ENCODE peak calls at places on chromosome 22, in four cellular contexts. H is spleen, I is fibroblast of the aortic adventitia, G is AG09309. C is an unnamed sample.

GRCh38 chr22:41966607-41967240 is 2.5 kb upstream of the SEPTIN3 start:
- DNase-seq in I (peak; percentile 86), G (peak; percentile 86), H (no peak), C (peak; percentile 71)

GRCh38 chr22:47337161-47337621 is 574.7 kb downstream of the TBC1D22A start:
- DNase-seq in I (peak; percentile 34), G (peak; percentile 56), H (no peak), C (no peak)

GRCh38 chr22:22410121-22410520 is 98.4 kb downstream of the ZNF280B start:
- DNase-seq in G (no peak), H (peak; percentile 92), I (no peak), C (peak; percentile 57)

GRCh38 chr22:46081036-46081830 is 69.1 kb upstream of the PPARA start:
- DNase-seq in H (peak; percentile 70), I (peak; percentile 43), G (no peak), C (no peak)

GRCh38 chr22:21624120-21624879 is 5.5 kb downstream of the YDJC start:
- DNase-seq in G (no peak), I (peak; percentile 37), H (no peak), C (no peak)

GRCh38 chr22:43652845-43653244 is 159.3 kb downstream of the EFCAB6 start:
- DNase-seq in I (no peak), G (no peak), H (no peak), C (no peak)

GRCh38 chr22:43393132-43393844 is 18.5 kb upstream of the MPPED1 start:
- DNase-seq in G (no peak), I (no peak), H (no peak), C (no peak)

GRCh38 chr22:39135092-39135896 is 17.2 kb downstream of the CBX7 start:
- DNase-seq in I (no peak), H (peak; percentile 81), G (no peak), C (no peak)

GRCh38 chr22:47294222-47294532 is 531.7 kb downstream of the TBC1D22A start:
- DNase-seq in G (peak; percentile 28), H (no peak), I (peak; percentile 75), C (peak; percentile 33)

GRCh38 chr22:26589367-26589844 is 526 bp downstream of the TPST2 start:
- DNase-seq in I (no peak), H (peak; percentile 91), G (no peak), C (no peak)

GRCh38 chr22:32695451-32695891 is 106.0 kb upstream of the TIMP3 start:
- DNase-seq in G (no peak), I (peak; percentile 66), H (no peak), C (no peak)

GRCh38 chr22:46918197-46918596 is 155.7 kb downstream of the TBC1D22A start:
- DNase-seq in H (no peak), G (no peak), I (no peak), C (no peak)

GRCh38 chr22:47301820-47302475 is 539.5 kb downstream of the TBC1D22A start:
- DNase-seq in G (no peak), I (no peak), H (no peak), C (no peak)

GRCh38 chr22:27999876-28000275 is 80.8 kb upstream of the PITPNB start:
- DNase-seq in I (no peak), G (no peak), H (peak; percentile 2), C (no peak)

GRCh38 chr22:50604623-50605348 is 4.2 kb downstream of the MAPK8IP2 start:
- DNase-seq in H (peak; percentile 65), I (no peak), G (no peak), C (no peak)

GRCh38 chr22:17777005-17777716 is 2.9 kb upstream of the BID start:
- DNase-seq in I (no peak), G (no peak), H (peak; percentile 93), C (peak; percentile 89)

GRCh38 chr22:17434856-17435255 is 65.6 kb downstream of the CECR2 start:
- DNase-seq in H (no peak), G (no peak), I (no peak), C (no peak)

GRCh38 chr22:42970029-42970428 is 44.9 kb downstream of the PACSIN2 start:
- DNase-seq in H (no peak), G (no peak), I (no peak), C (no peak)

GRCh38 chr22:33493476-33494205 is 426.6 kb downstream of the LARGE1 start:
- DNase-seq in G (no peak), I (no peak), H (no peak), C (no peak)

GRCh38 chr22:38843716-38844660 is at the start of gene NPTXR:
- DNase-seq in I (no peak), H (no peak), G (no peak), C (no peak)

GRCh38 chr22:42700355-42700754 is 20.3 kb downstream of the A4GALT start:
- DNase-seq in H (no peak), I (no peak), G (no peak), C (no peak)

GRCh38 chr22:25085930-25086901 is 113.4 kb upstream of the CRYBB3 start:
- DNase-seq in G (no peak), H (no peak), I (peak; percentile 18), C (no peak)

GRCh38 chr22:44112191-44112590 is 68.5 kb upstream of the PARVG start:
- DNase-seq in I (no peak), H (peak; percentile 41), G (no peak), C (no peak)

GRCh38 chr22:46150615-46151423 is 493 bp downstream of the PPARA start:
- DNase-seq in G (no peak), H (peak; percentile 90), I (no peak), C (no peak)

GRCh38 chr22:45305456-45306065 is 4.2 kb upstream of the FAM118A start:
- DNase-seq in G (no peak), H (no peak), I (no peak), C (no peak)

GRCh38 chr22:27975381-27976013 is 56.4 kb upstream of the PITPNB start:
- DNase-seq in H (no peak), G (no peak), I (no peak), C (no peak)

GRCh38 chr22:33065230-33065629 is 7.0 kb upstream of the SYN3 start:
- DNase-seq in H (no peak), I (no peak), G (no peak), C (no peak)

DNA sequence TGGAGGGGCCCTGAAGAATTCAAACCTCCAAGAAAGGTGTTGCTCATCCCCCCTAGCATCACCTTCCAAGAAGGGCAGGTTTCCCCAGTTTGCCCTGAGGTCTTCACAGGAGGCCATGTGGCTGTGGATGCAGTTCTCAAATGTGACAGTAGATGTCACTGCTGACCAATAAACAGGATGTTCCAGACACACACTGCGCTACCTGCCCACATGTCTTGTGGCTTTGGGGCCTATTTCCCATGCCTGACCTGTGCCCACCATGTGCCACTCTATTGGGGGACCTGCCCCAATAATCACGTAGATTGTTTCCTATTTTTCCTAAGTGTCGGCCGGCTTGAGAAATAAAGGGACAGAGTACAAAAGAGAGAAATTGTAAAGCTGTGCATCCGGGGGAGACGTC is 4.5 kb downstream of the GSTT2 start:
- DNase-seq in H (no peak), I (peak; percentile 53), G (no peak), C (no peak)
- TF ChIP-seq CTCF in H (peak; percentile 72), I (peak; percentile 76), G (no peak), C (no peak)

GRCh38 chr22:48647606-48648515 is 1179.8 kb downstream of the BRD1 start:
- DNase-seq in I (no peak), H (no peak), G (no peak), C (no peak)
- TF ChIP-seq CTCF in I (no peak), H (no peak), G (no peak), C (no peak)

GRCh38 chr22:48734359-48734758 is 1093.3 kb downstream of the BRD1 start:
- DNase-seq in I (no peak), H (peak; percentile 22), G (no peak), C (peak; percentile 16)
- TF ChIP-seq CTCF in I (no peak), H (no peak), G (no peak), C (no peak)

DNA sequence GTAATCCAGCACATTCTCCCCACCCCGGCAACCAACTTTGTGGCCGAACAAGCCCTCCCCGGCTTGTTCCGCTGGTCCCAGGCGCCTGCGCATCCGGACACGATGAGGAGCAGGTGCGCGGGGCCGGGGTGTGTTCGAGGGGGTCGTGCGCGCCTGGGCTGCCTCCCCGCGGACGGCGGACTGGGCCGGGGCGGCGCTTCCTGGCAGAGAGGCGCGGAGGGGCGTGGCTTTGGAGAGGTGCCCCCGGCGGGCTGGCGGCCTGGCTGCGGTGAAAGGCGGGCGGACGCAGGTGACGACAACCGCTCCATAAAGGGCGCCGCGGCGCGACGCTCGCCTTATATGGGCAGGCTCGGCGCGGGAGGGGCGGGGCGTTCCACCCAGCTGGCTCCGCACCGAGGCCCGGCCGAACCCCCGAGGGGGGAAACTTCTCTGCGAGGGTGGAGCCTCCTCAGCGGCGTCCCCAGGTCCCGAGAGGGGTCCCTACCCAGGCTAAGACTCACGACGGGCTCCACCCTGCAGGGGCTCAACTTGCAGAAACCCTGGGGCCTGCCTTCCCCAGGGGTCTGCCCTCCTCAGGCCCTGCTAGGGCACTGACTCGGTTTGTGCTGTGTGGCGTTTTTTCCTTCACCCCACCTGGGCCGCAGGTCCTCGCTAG is 26.4 kb downstream of the TXN2 start:
- DNase-seq in I (peak; percentile 72), G (no peak), H (peak; percentile 100), C (peak; percentile 76)
- TF ChIP-seq CTCF in I (no peak), G (no peak), H (peak; percentile 66), C (no peak)

DNA sequence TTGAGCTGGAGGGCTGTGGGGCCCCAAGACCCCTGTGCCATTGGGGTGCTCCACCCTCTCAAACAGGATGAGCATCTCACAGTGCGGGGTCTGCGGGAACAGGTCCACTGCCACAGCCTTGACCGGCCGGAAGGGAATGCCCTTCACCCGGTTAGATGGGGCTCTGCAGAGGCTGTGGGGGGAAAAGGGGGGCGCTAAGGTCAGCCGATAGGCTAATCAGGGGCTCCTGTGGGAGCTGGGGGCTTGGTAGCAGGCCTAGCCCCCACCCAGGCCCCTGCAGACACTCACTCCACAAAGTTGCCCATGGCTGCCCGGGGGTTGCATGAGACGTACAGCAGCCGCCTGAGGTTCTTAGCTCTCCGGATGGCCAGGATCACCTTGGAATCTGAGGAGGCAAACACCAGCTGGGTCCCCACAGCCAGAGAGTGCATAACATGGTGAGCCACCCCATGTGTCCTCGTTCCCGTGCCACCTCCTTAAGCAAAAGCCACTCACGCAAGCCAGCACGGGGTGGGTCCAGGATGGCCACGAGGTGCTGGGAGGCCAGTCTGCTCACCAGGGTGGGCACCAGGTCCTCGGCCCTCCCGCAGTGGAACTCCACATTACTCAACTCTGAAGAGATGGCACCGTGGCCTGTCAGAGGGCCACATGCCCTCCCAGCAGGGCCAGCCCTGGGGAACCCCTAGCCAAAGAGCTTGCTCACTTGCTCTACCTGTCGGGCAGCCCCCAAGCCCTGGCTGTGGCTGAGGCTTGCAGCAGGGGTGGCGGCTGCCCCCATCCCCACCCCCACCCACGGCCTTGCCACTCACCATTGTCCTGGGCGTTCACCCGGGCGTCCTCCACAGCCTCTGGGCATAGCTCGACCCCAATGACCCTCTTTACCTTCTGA is 3.0 kb upstream of the RANBP1 start:
- DNase-seq in G (no peak), I (no peak), H (peak; percentile 77), C (no peak)
- TF ChIP-seq CTCF in G (no peak), I (no peak), H (no peak), C (no peak)

DNA sequence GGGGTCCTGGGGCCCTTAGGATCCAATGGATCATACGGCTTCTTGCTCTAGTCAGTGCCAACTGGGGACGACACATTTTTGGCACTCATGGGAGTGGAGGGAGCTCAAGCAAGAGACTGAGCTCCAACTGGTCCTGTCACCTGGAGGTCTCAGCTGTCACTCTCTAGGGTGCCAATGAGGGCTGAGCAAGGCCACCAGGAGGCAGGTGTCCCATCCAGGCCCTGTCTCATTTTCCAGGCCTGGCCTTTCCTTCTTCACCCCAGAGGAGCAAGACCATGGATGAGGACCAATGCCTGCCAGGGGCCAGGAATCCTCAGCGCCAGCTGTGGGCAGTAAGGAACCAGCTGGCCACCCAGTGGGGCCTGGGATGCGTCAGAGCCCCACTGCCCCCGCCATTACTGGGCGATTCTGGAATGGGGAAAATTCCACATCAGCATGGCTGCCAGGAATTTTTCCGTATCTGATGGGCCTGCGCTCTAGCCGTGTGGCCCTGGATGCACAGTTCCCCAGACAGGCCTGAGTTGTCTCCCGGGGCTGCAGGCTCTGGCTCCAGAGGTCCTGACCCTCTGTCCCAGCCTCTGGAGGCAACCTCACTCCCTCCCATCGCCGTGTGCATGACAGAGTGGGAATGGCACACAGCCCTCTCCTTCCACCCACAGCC is 676 bp upstream of the GAL3ST1 start:
- DNase-seq in G (peak; percentile 57), I (peak; percentile 72), H (no peak), C (no peak)
- TF ChIP-seq CTCF in G (no peak), I (no peak), H (no peak), C (no peak)

C was measured in CD14-positive monocyte.